ENCODE peak calls at places on chromosomes 4 and X, in seven cellular contexts. One of them, this sample, is unnamed.
A peak's percentile ranks its signal among the peaks of the same experiment; 100 is the strongest.

GRCh38 chrX:144715356-144715755 is 531.9 kb upstream of the SPANXN1 start:
- DNase-seq in iris pigment epithelial cell: peak; percentile 21
- DNase-seq in ecto neural progenitor cell: no peak
- DNase-seq in activated CD4-positive, alpha-beta T cell treated with anti-CD3 and anti-CD28 coated beads, Interleukin-2, amount 10 ng/mL, durations not matched to agents 7 days and 5 days: no peak
- DNase-seq in RWPE1: no peak
- DNase-seq in stimulated activated CD4-positive, alpha-beta T cell treated with anti-CD3 and anti-CD28 coated beads, Interleukin-12 subunit alpha, Interleukin-12 subunit beta, amount 100 ng/mL, for 24 hours: no peak
- DNase-seq in glomerular endothelial cell: no peak
- DNase-seq in this sample: no peak

GRCh38 chr4:86054676-86055075 is 305.2 kb downstream of the MAPK10 start:
- DNase-seq in iris pigment epithelial cell: no peak
- DNase-seq in ecto neural progenitor cell: no peak
- DNase-seq in activated CD4-positive, alpha-beta T cell treated with anti-CD3 and anti-CD28 coated beads, Interleukin-2, amount 10 ng/mL, durations not matched to agents 7 days and 5 days: no peak
- DNase-seq in RWPE1: no peak
- DNase-seq in stimulated activated CD4-positive, alpha-beta T cell treated with anti-CD3 and anti-CD28 coated beads, Interleukin-12 subunit alpha, Interleukin-12 subunit beta, amount 100 ng/mL, for 24 hours: no peak
- DNase-seq in glomerular endothelial cell: no peak
- DNase-seq in this sample: no peak

GRCh38 chrX:130615941-130616340 is 214.2 kb downstream of the RBMX2 start:
- DNase-seq in iris pigment epithelial cell: no peak
- DNase-seq in ecto neural progenitor cell: no peak
- DNase-seq in activated CD4-positive, alpha-beta T cell treated with anti-CD3 and anti-CD28 coated beads, Interleukin-2, amount 10 ng/mL, durations not matched to agents 7 days and 5 days: no peak
- DNase-seq in RWPE1: no peak
- DNase-seq in stimulated activated CD4-positive, alpha-beta T cell treated with anti-CD3 and anti-CD28 coated beads, Interleukin-12 subunit alpha, Interleukin-12 subunit beta, amount 100 ng/mL, for 24 hours: no peak
- DNase-seq in glomerular endothelial cell: no peak
- DNase-seq in this sample: no peak

GRCh38 chr4:5165419-5166369 is 114.4 kb downstream of the STK32B start:
- DNase-seq in iris pigment epithelial cell: peak; percentile 42
- DNase-seq in ecto neural progenitor cell: peak; percentile 63
- DNase-seq in activated CD4-positive, alpha-beta T cell treated with anti-CD3 and anti-CD28 coated beads, Interleukin-2, amount 10 ng/mL, durations not matched to agents 7 days and 5 days: no peak
- DNase-seq in RWPE1: no peak
- DNase-seq in stimulated activated CD4-positive, alpha-beta T cell treated with anti-CD3 and anti-CD28 coated beads, Interleukin-12 subunit alpha, Interleukin-12 subunit beta, amount 100 ng/mL, for 24 hours: no peak
- DNase-seq in glomerular endothelial cell: peak; percentile 33
- DNase-seq in this sample: peak; percentile 7

GRCh38 chr4:30757357-30757756 is 37.2 kb downstream of the PCDH7 start:
- DNase-seq in iris pigment epithelial cell: peak; percentile 94
- DNase-seq in ecto neural progenitor cell: no peak
- DNase-seq in activated CD4-positive, alpha-beta T cell treated with anti-CD3 and anti-CD28 coated beads, Interleukin-2, amount 10 ng/mL, durations not matched to agents 7 days and 5 days: no peak
- DNase-seq in RWPE1: peak; percentile 87
- DNase-seq in stimulated activated CD4-positive, alpha-beta T cell treated with anti-CD3 and anti-CD28 coated beads, Interleukin-12 subunit alpha, Interleukin-12 subunit beta, amount 100 ng/mL, for 24 hours: no peak
- DNase-seq in glomerular endothelial cell: no peak
- DNase-seq in this sample: no peak

GRCh38 chrX:63934791-63935190 is 149.8 kb upstream of the ARHGEF9 start:
- DNase-seq in iris pigment epithelial cell: no peak
- DNase-seq in ecto neural progenitor cell: no peak
- DNase-seq in activated CD4-positive, alpha-beta T cell treated with anti-CD3 and anti-CD28 coated beads, Interleukin-2, amount 10 ng/mL, durations not matched to agents 7 days and 5 days: no peak
- DNase-seq in RWPE1: no peak
- DNase-seq in stimulated activated CD4-positive, alpha-beta T cell treated with anti-CD3 and anti-CD28 coated beads, Interleukin-12 subunit alpha, Interleukin-12 subunit beta, amount 100 ng/mL, for 24 hours: no peak
- DNase-seq in glomerular endothelial cell: no peak
- DNase-seq in this sample: no peak

GRCh38 chr4:10243856-10244255 is 127.3 kb upstream of the WDR1 start:
- DNase-seq in iris pigment epithelial cell: no peak
- DNase-seq in ecto neural progenitor cell: no peak
- DNase-seq in activated CD4-positive, alpha-beta T cell treated with anti-CD3 and anti-CD28 coated beads, Interleukin-2, amount 10 ng/mL, durations not matched to agents 7 days and 5 days: no peak
- DNase-seq in RWPE1: no peak
- DNase-seq in stimulated activated CD4-positive, alpha-beta T cell treated with anti-CD3 and anti-CD28 coated beads, Interleukin-12 subunit alpha, Interleukin-12 subunit beta, amount 100 ng/mL, for 24 hours: no peak
- DNase-seq in glomerular endothelial cell: no peak
- DNase-seq in this sample: no peak

GRCh38 chr4:16875487-16875886 is 23.0 kb downstream of the LDB2 start:
- DNase-seq in iris pigment epithelial cell: peak; percentile 96
- DNase-seq in ecto neural progenitor cell: no peak
- DNase-seq in activated CD4-positive, alpha-beta T cell treated with anti-CD3 and anti-CD28 coated beads, Interleukin-2, amount 10 ng/mL, durations not matched to agents 7 days and 5 days: no peak
- DNase-seq in RWPE1: no peak
- DNase-seq in stimulated activated CD4-positive, alpha-beta T cell treated with anti-CD3 and anti-CD28 coated beads, Interleukin-12 subunit alpha, Interleukin-12 subunit beta, amount 100 ng/mL, for 24 hours: no peak
- DNase-seq in glomerular endothelial cell: no peak
- DNase-seq in this sample: no peak

GRCh38 chrX:9538544-9539045 is 73.7 kb downstream of the TBL1X start:
- DNase-seq in iris pigment epithelial cell: peak; percentile 75
- DNase-seq in ecto neural progenitor cell: no peak
- DNase-seq in activated CD4-positive, alpha-beta T cell treated with anti-CD3 and anti-CD28 coated beads, Interleukin-2, amount 10 ng/mL, durations not matched to agents 7 days and 5 days: no peak
- DNase-seq in RWPE1: no peak
- DNase-seq in stimulated activated CD4-positive, alpha-beta T cell treated with anti-CD3 and anti-CD28 coated beads, Interleukin-12 subunit alpha, Interleukin-12 subunit beta, amount 100 ng/mL, for 24 hours: no peak
- DNase-seq in glomerular endothelial cell: no peak
- DNase-seq in this sample: no peak

GRCh38 chr4:47109379-47109778 is 78.0 kb downstream of the GABRB1 start:
- DNase-seq in iris pigment epithelial cell: no peak
- DNase-seq in ecto neural progenitor cell: no peak
- DNase-seq in activated CD4-positive, alpha-beta T cell treated with anti-CD3 and anti-CD28 coated beads, Interleukin-2, amount 10 ng/mL, durations not matched to agents 7 days and 5 days: no peak
- DNase-seq in RWPE1: no peak
- DNase-seq in stimulated activated CD4-positive, alpha-beta T cell treated with anti-CD3 and anti-CD28 coated beads, Interleukin-12 subunit alpha, Interleukin-12 subunit beta, amount 100 ng/mL, for 24 hours: no peak
- DNase-seq in glomerular endothelial cell: no peak
- DNase-seq in this sample: no peak

GRCh38 chr4:122038896-122039295 is 87.0 kb upstream of the TRPC3 start:
- DNase-seq in iris pigment epithelial cell: no peak
- DNase-seq in ecto neural progenitor cell: no peak
- DNase-seq in activated CD4-positive, alpha-beta T cell treated with anti-CD3 and anti-CD28 coated beads, Interleukin-2, amount 10 ng/mL, durations not matched to agents 7 days and 5 days: no peak
- DNase-seq in RWPE1: no peak
- DNase-seq in stimulated activated CD4-positive, alpha-beta T cell treated with anti-CD3 and anti-CD28 coated beads, Interleukin-12 subunit alpha, Interleukin-12 subunit beta, amount 100 ng/mL, for 24 hours: no peak
- DNase-seq in glomerular endothelial cell: no peak
- DNase-seq in this sample: no peak

GRCh38 chr4:153122855-153123254 is 81.4 kb upstream of the TRIM2 start:
- DNase-seq in iris pigment epithelial cell: no peak
- DNase-seq in ecto neural progenitor cell: no peak
- DNase-seq in activated CD4-positive, alpha-beta T cell treated with anti-CD3 and anti-CD28 coated beads, Interleukin-2, amount 10 ng/mL, durations not matched to agents 7 days and 5 days: no peak
- DNase-seq in RWPE1: no peak
- DNase-seq in stimulated activated CD4-positive, alpha-beta T cell treated with anti-CD3 and anti-CD28 coated beads, Interleukin-12 subunit alpha, Interleukin-12 subunit beta, amount 100 ng/mL, for 24 hours: no peak
- DNase-seq in glomerular endothelial cell: no peak
- DNase-seq in this sample: no peak

GRCh38 chr4:184845367-184846011 is 19.7 kb upstream of the ACSL1 start:
- DNase-seq in iris pigment epithelial cell: peak; percentile 64
- DNase-seq in ecto neural progenitor cell: no peak
- DNase-seq in activated CD4-positive, alpha-beta T cell treated with anti-CD3 and anti-CD28 coated beads, Interleukin-2, amount 10 ng/mL, durations not matched to agents 7 days and 5 days: no peak
- DNase-seq in RWPE1: peak; percentile 17
- DNase-seq in stimulated activated CD4-positive, alpha-beta T cell treated with anti-CD3 and anti-CD28 coated beads, Interleukin-12 subunit alpha, Interleukin-12 subunit beta, amount 100 ng/mL, for 24 hours: no peak
- DNase-seq in glomerular endothelial cell: no peak
- DNase-seq in this sample: no peak

GRCh38 chr4:4327652-4328121 is 37.6 kb downstream of the ZBTB49 start:
- DNase-seq in iris pigment epithelial cell: peak; percentile 28
- DNase-seq in ecto neural progenitor cell: peak; percentile 83
- DNase-seq in activated CD4-positive, alpha-beta T cell treated with anti-CD3 and anti-CD28 coated beads, Interleukin-2, amount 10 ng/mL, durations not matched to agents 7 days and 5 days: no peak
- DNase-seq in RWPE1: no peak
- DNase-seq in stimulated activated CD4-positive, alpha-beta T cell treated with anti-CD3 and anti-CD28 coated beads, Interleukin-12 subunit alpha, Interleukin-12 subunit beta, amount 100 ng/mL, for 24 hours: no peak
- DNase-seq in glomerular endothelial cell: no peak
- DNase-seq in this sample: no peak

GRCh38 chr4:55444822-55445221 is 49.1 kb downstream of the TMEM165 start:
- DNase-seq in iris pigment epithelial cell: peak; percentile 55
- DNase-seq in ecto neural progenitor cell: no peak
- DNase-seq in activated CD4-positive, alpha-beta T cell treated with anti-CD3 and anti-CD28 coated beads, Interleukin-2, amount 10 ng/mL, durations not matched to agents 7 days and 5 days: no peak
- DNase-seq in RWPE1: peak; percentile 25
- DNase-seq in stimulated activated CD4-positive, alpha-beta T cell treated with anti-CD3 and anti-CD28 coated beads, Interleukin-12 subunit alpha, Interleukin-12 subunit beta, amount 100 ng/mL, for 24 hours: no peak
- DNase-seq in glomerular endothelial cell: no peak
- DNase-seq in this sample: no peak

GRCh38 chr4:10092481-10093272 is 23.9 kb downstream of the WDR1 start:
- DNase-seq in iris pigment epithelial cell: no peak
- DNase-seq in ecto neural progenitor cell: no peak
- DNase-seq in activated CD4-positive, alpha-beta T cell treated with anti-CD3 and anti-CD28 coated beads, Interleukin-2, amount 10 ng/mL, durations not matched to agents 7 days and 5 days: no peak
- DNase-seq in RWPE1: no peak
- DNase-seq in stimulated activated CD4-positive, alpha-beta T cell treated with anti-CD3 and anti-CD28 coated beads, Interleukin-12 subunit alpha, Interleukin-12 subunit beta, amount 100 ng/mL, for 24 hours: no peak
- DNase-seq in glomerular endothelial cell: no peak
- DNase-seq in this sample: no peak

GRCh38 chr4:185093573-185093972 is 49.5 kb upstream of the SLC25A4 start:
- DNase-seq in iris pigment epithelial cell: no peak
- DNase-seq in ecto neural progenitor cell: no peak
- DNase-seq in activated CD4-positive, alpha-beta T cell treated with anti-CD3 and anti-CD28 coated beads, Interleukin-2, amount 10 ng/mL, durations not matched to agents 7 days and 5 days: no peak
- DNase-seq in RWPE1: no peak
- DNase-seq in stimulated activated CD4-positive, alpha-beta T cell treated with anti-CD3 and anti-CD28 coated beads, Interleukin-12 subunit alpha, Interleukin-12 subunit beta, amount 100 ng/mL, for 24 hours: no peak
- DNase-seq in glomerular endothelial cell: no peak
- DNase-seq in this sample: no peak

GRCh38 chr4:184280591-184281071 is 63.0 kb upstream of the ENPP6 start:
- DNase-seq in iris pigment epithelial cell: no peak
- DNase-seq in ecto neural progenitor cell: no peak
- DNase-seq in activated CD4-positive, alpha-beta T cell treated with anti-CD3 and anti-CD28 coated beads, Interleukin-2, amount 10 ng/mL, durations not matched to agents 7 days and 5 days: no peak
- DNase-seq in RWPE1: no peak
- DNase-seq in stimulated activated CD4-positive, alpha-beta T cell treated with anti-CD3 and anti-CD28 coated beads, Interleukin-12 subunit alpha, Interleukin-12 subunit beta, amount 100 ng/mL, for 24 hours: no peak
- DNase-seq in glomerular endothelial cell: no peak
- DNase-seq in this sample: no peak

GRCh38 chr4:77500801-77501200 is 104.8 kb upstream of the CXCL13 start:
- DNase-seq in iris pigment epithelial cell: peak; percentile 16
- DNase-seq in ecto neural progenitor cell: no peak
- DNase-seq in activated CD4-positive, alpha-beta T cell treated with anti-CD3 and anti-CD28 coated beads, Interleukin-2, amount 10 ng/mL, durations not matched to agents 7 days and 5 days: no peak
- DNase-seq in RWPE1: no peak
- DNase-seq in stimulated activated CD4-positive, alpha-beta T cell treated with anti-CD3 and anti-CD28 coated beads, Interleukin-12 subunit alpha, Interleukin-12 subunit beta, amount 100 ng/mL, for 24 hours: no peak
- DNase-seq in glomerular endothelial cell: no peak
- DNase-seq in this sample: no peak

GRCh38 chr4:60605651-60606354 is 594.3 kb upstream of the ADGRL3 start:
- DNase-seq in iris pigment epithelial cell: peak; percentile 29
- DNase-seq in ecto neural progenitor cell: no peak
- DNase-seq in activated CD4-positive, alpha-beta T cell treated with anti-CD3 and anti-CD28 coated beads, Interleukin-2, amount 10 ng/mL, durations not matched to agents 7 days and 5 days: no peak
- DNase-seq in RWPE1: no peak
- DNase-seq in stimulated activated CD4-positive, alpha-beta T cell treated with anti-CD3 and anti-CD28 coated beads, Interleukin-12 subunit alpha, Interleukin-12 subunit beta, amount 100 ng/mL, for 24 hours: no peak
- DNase-seq in glomerular endothelial cell: no peak
- DNase-seq in this sample: no peak

GRCh38 chrX:75061701-75062100 is 94.4 kb downstream of the ABCB7 start:
- DNase-seq in iris pigment epithelial cell: peak; percentile 15
- DNase-seq in ecto neural progenitor cell: no peak
- DNase-seq in activated CD4-positive, alpha-beta T cell treated with anti-CD3 and anti-CD28 coated beads, Interleukin-2, amount 10 ng/mL, durations not matched to agents 7 days and 5 days: no peak
- DNase-seq in RWPE1: no peak
- DNase-seq in stimulated activated CD4-positive, alpha-beta T cell treated with anti-CD3 and anti-CD28 coated beads, Interleukin-12 subunit alpha, Interleukin-12 subunit beta, amount 100 ng/mL, for 24 hours: no peak
- DNase-seq in glomerular endothelial cell: no peak
- DNase-seq in this sample: no peak

GRCh38 chrX:48956728-48957414 is 536 bp downstream of the OTUD5 start:
- DNase-seq in iris pigment epithelial cell: peak; percentile 25
- DNase-seq in ecto neural progenitor cell: peak; percentile 49
- DNase-seq in activated CD4-positive, alpha-beta T cell treated with anti-CD3 and anti-CD28 coated beads, Interleukin-2, amount 10 ng/mL, durations not matched to agents 7 days and 5 days: peak; percentile 32
- DNase-seq in RWPE1: no peak
- DNase-seq in stimulated activated CD4-positive, alpha-beta T cell treated with anti-CD3 and anti-CD28 coated beads, Interleukin-12 subunit alpha, Interleukin-12 subunit beta, amount 100 ng/mL, for 24 hours: no peak
- DNase-seq in glomerular endothelial cell: no peak
- DNase-seq in this sample: no peak

GRCh38 chr4:141177171-141177570 is 43.5 kb upstream of the ZNF330 start:
- DNase-seq in iris pigment epithelial cell: no peak
- DNase-seq in ecto neural progenitor cell: no peak
- DNase-seq in activated CD4-positive, alpha-beta T cell treated with anti-CD3 and anti-CD28 coated beads, Interleukin-2, amount 10 ng/mL, durations not matched to agents 7 days and 5 days: no peak
- DNase-seq in RWPE1: no peak
- DNase-seq in stimulated activated CD4-positive, alpha-beta T cell treated with anti-CD3 and anti-CD28 coated beads, Interleukin-12 subunit alpha, Interleukin-12 subunit beta, amount 100 ng/mL, for 24 hours: no peak
- DNase-seq in glomerular endothelial cell: no peak
- DNase-seq in this sample: no peak

GRCh38 chr4:56655209-56655626 is 25.9 kb downstream of the HOPX start:
- DNase-seq in iris pigment epithelial cell: peak; percentile 30
- DNase-seq in ecto neural progenitor cell: peak; percentile 60
- DNase-seq in activated CD4-positive, alpha-beta T cell treated with anti-CD3 and anti-CD28 coated beads, Interleukin-2, amount 10 ng/mL, durations not matched to agents 7 days and 5 days: peak; percentile 12
- DNase-seq in RWPE1: peak; percentile 20
- DNase-seq in stimulated activated CD4-positive, alpha-beta T cell treated with anti-CD3 and anti-CD28 coated beads, Interleukin-12 subunit alpha, Interleukin-12 subunit beta, amount 100 ng/mL, for 24 hours: no peak
- DNase-seq in glomerular endothelial cell: no peak
- DNase-seq in this sample: no peak

GRCh38 chr4:98557497-98557896 is 100.9 kb downstream of the TSPAN5 start:
- DNase-seq in iris pigment epithelial cell: peak; percentile 88
- DNase-seq in ecto neural progenitor cell: no peak
- DNase-seq in activated CD4-positive, alpha-beta T cell treated with anti-CD3 and anti-CD28 coated beads, Interleukin-2, amount 10 ng/mL, durations not matched to agents 7 days and 5 days: no peak
- DNase-seq in RWPE1: peak; percentile 41
- DNase-seq in stimulated activated CD4-positive, alpha-beta T cell treated with anti-CD3 and anti-CD28 coated beads, Interleukin-12 subunit alpha, Interleukin-12 subunit beta, amount 100 ng/mL, for 24 hours: no peak
- DNase-seq in glomerular endothelial cell: peak; percentile 18
- DNase-seq in this sample: no peak

GRCh38 chr4:155617312-155617711 is 49.3 kb upstream of the GUCY1A1 start:
- DNase-seq in iris pigment epithelial cell: no peak
- DNase-seq in ecto neural progenitor cell: no peak
- DNase-seq in activated CD4-positive, alpha-beta T cell treated with anti-CD3 and anti-CD28 coated beads, Interleukin-2, amount 10 ng/mL, durations not matched to agents 7 days and 5 days: no peak
- DNase-seq in RWPE1: no peak
- DNase-seq in stimulated activated CD4-positive, alpha-beta T cell treated with anti-CD3 and anti-CD28 coated beads, Interleukin-12 subunit alpha, Interleukin-12 subunit beta, amount 100 ng/mL, for 24 hours: no peak
- DNase-seq in glomerular endothelial cell: no peak
- DNase-seq in this sample: no peak